ENCODE peak calls at places on chromosomes 3 and 15, in six cellular contexts. One of them, this sample, is unnamed.
A peak's percentile ranks its signal among the peaks of the same experiment; 100 is the strongest.

GRCh38 chr3:183845608-183846288 is 20.4 kb upstream of the MAP6D1 start:
- DNase-seq in HepG2: no peak
- DNase-seq in GM12878: no peak
- DNase-seq in SK-N-SH: no peak
- DNase-seq in K562: no peak
- DNase-seq in A549: no peak
- DNase-seq in this sample: peak; percentile 31

GRCh38 chr3:156507285-156507684 is 47.6 kb downstream of the SSR3 start:
- DNase-seq in A549: no peak
- DNase-seq in K562: no peak
- DNase-seq in GM12878: no peak
- DNase-seq in HepG2: no peak
- DNase-seq in SK-N-SH: no peak
- DNase-seq in this sample: peak; percentile 31

GRCh38 chr15:69755571-69756310 is 303.1 kb downstream of the RPLP1 start:
- DNase-seq in A549: no peak
- DNase-seq in GM12878: peak; percentile 93
- DNase-seq in SK-N-SH: no peak
- DNase-seq in HepG2: no peak
- DNase-seq in K562: no peak
- DNase-seq in this sample: no peak

GRCh38 chr3:141366285-141367037 is 1.8 kb upstream of the ZBTB38 start:
- DNase-seq in HepG2: peak; percentile 49
- DNase-seq in SK-N-SH: no peak
- DNase-seq in K562: peak; percentile 54
- DNase-seq in A549: peak; percentile 89
- DNase-seq in GM12878: no peak
- DNase-seq in this sample: peak; percentile 99

GRCh38 chr3:113070226-113071220 is 79.7 kb downstream of the GTPBP8 start:
- DNase-seq in K562: no peak
- DNase-seq in A549: peak; percentile 41
- DNase-seq in GM12878: no peak
- DNase-seq in SK-N-SH: no peak
- DNase-seq in HepG2: peak; percentile 12
- DNase-seq in this sample: peak; percentile 55

GRCh38 chr3:11878837-11879236 is 32.2 kb upstream of the TAMM41 start:
- DNase-seq in A549: peak; percentile 3
- DNase-seq in K562: no peak
- DNase-seq in SK-N-SH: peak; percentile 11
- DNase-seq in GM12878: no peak
- DNase-seq in HepG2: no peak
- DNase-seq in this sample: no peak

GRCh38 chr3:183824761-183825379 is 507 bp downstream of the MAP6D1 start:
- DNase-seq in GM12878: no peak
- DNase-seq in HepG2: no peak
- DNase-seq in SK-N-SH: peak; percentile 79
- DNase-seq in A549: no peak
- DNase-seq in K562: no peak
- DNase-seq in this sample: no peak

GRCh38 chr3:192364296-192364695 is 363.0 kb downstream of the FGF12 start:
- DNase-seq in A549: no peak
- DNase-seq in HepG2: no peak
- DNase-seq in SK-N-SH: no peak
- DNase-seq in GM12878: no peak
- DNase-seq in K562: no peak
- DNase-seq in this sample: no peak

GRCh38 chr15:57634290-57634689 is 42.6 kb downstream of the MYZAP start:
- DNase-seq in K562: no peak
- DNase-seq in GM12878: no peak
- DNase-seq in SK-N-SH: no peak
- DNase-seq in A549: no peak
- DNase-seq in HepG2: no peak
- DNase-seq in this sample: no peak

GRCh38 chr15:47820047-47820779 is 102.9 kb downstream of the SEMA6D start:
- DNase-seq in K562: no peak
- DNase-seq in A549: no peak
- DNase-seq in HepG2: no peak
- DNase-seq in SK-N-SH: no peak
- DNase-seq in GM12878: no peak
- DNase-seq in this sample: peak; percentile 25

GRCh38 chr3:185631108-185631507 is 45.0 kb downstream of the SENP2 start:
- DNase-seq in A549: no peak
- DNase-seq in GM12878: peak; percentile 24
- DNase-seq in K562: no peak
- DNase-seq in SK-N-SH: no peak
- DNase-seq in HepG2: no peak
- DNase-seq in this sample: no peak

GRCh38 chr15:101054116-101054515 is 135.0 kb downstream of the LRRK1 start:
- DNase-seq in HepG2: no peak
- DNase-seq in K562: no peak
- DNase-seq in SK-N-SH: no peak
- DNase-seq in GM12878: no peak
- DNase-seq in A549: no peak
- DNase-seq in this sample: no peak

GRCh38 chr3:132347095-132347494 is 29.9 kb downstream of the ACP3 start:
- DNase-seq in A549: peak; percentile 24
- DNase-seq in GM12878: no peak
- DNase-seq in HepG2: peak; percentile 9
- DNase-seq in K562: no peak
- DNase-seq in SK-N-SH: no peak
- DNase-seq in this sample: no peak

GRCh38 chr15:100986158-100986896 is 67.2 kb downstream of the LRRK1 start:
- DNase-seq in K562: no peak
- DNase-seq in GM12878: no peak
- DNase-seq in HepG2: no peak
- DNase-seq in A549: peak; percentile 23
- DNase-seq in SK-N-SH: no peak
- DNase-seq in this sample: no peak

GRCh38 chr15:67077641-67078215 is 12.3 kb downstream of the SMAD3 start:
- DNase-seq in K562: no peak
- DNase-seq in SK-N-SH: no peak
- DNase-seq in GM12878: no peak
- DNase-seq in A549: no peak
- DNase-seq in HepG2: no peak
- DNase-seq in this sample: no peak

GRCh38 chr3:65924762-65925161 is 114.0 kb downstream of the MAGI1 start:
- DNase-seq in SK-N-SH: no peak
- DNase-seq in A549: no peak
- DNase-seq in HepG2: peak; percentile 46
- DNase-seq in GM12878: no peak
- DNase-seq in K562: no peak
- DNase-seq in this sample: no peak

GRCh38 chr15:101276501-101277037 is 716 bp downstream of the SELENOS start:
- DNase-seq in A549: peak; percentile 52
- DNase-seq in K562: peak; percentile 45
- DNase-seq in HepG2: no peak
- DNase-seq in GM12878: no peak
- DNase-seq in SK-N-SH: peak; percentile 65
- DNase-seq in this sample: peak; percentile 47

GRCh38 chr3:123447749-123448502 is 964 bp downstream of the ADCY5 start:
- DNase-seq in HepG2: no peak
- DNase-seq in GM12878: no peak
- DNase-seq in A549: no peak
- DNase-seq in K562: peak; percentile 83
- DNase-seq in SK-N-SH: peak; percentile 83
- DNase-seq in this sample: no peak

GRCh38 chr3:126050626-126051025 is 33.3 kb downstream of the SLC41A3 start:
- DNase-seq in SK-N-SH: no peak
- DNase-seq in A549: no peak
- DNase-seq in GM12878: no peak
- DNase-seq in K562: no peak
- DNase-seq in HepG2: no peak
- DNase-seq in this sample: no peak

GRCh38 chr3:126544596-126545281 is 14.0 kb downstream of the C3orf22 start:
- DNase-seq in A549: no peak
- DNase-seq in SK-N-SH: peak; percentile 28
- DNase-seq in HepG2: no peak
- DNase-seq in GM12878: no peak
- DNase-seq in K562: no peak
- DNase-seq in this sample: no peak

GRCh38 chr15:84699538-84700191 is 16.3 kb downstream of the SEC11A start:
- DNase-seq in HepG2: no peak
- DNase-seq in GM12878: no peak
- DNase-seq in SK-N-SH: no peak
- DNase-seq in K562: no peak
- DNase-seq in A549: no peak
- DNase-seq in this sample: no peak

GRCh38 chr3:111112913-111113312 is 41.3 kb downstream of the NECTIN3 start:
- DNase-seq in GM12878: no peak
- DNase-seq in A549: no peak
- DNase-seq in SK-N-SH: no peak
- DNase-seq in K562: no peak
- DNase-seq in HepG2: no peak
- DNase-seq in this sample: peak; percentile 79

GRCh38 chr3:72129384-72130094 is 344.6 kb upstream of the PROK2 start:
- DNase-seq in SK-N-SH: no peak
- DNase-seq in GM12878: no peak
- DNase-seq in HepG2: no peak
- DNase-seq in K562: no peak
- DNase-seq in A549: no peak
- DNase-seq in this sample: no peak

GRCh38 chr3:102979682-102980378 is 545.0 kb downstream of the ZPLD1 start:
- DNase-seq in A549: peak; percentile 85
- DNase-seq in K562: no peak
- DNase-seq in SK-N-SH: peak; percentile 5
- DNase-seq in HepG2: no peak
- DNase-seq in GM12878: no peak
- DNase-seq in this sample: peak; percentile 84

GRCh38 chr3:37111199-37111598 is 63.2 kb downstream of the LRRFIP2 start:
- DNase-seq in K562: no peak
- DNase-seq in SK-N-SH: no peak
- DNase-seq in HepG2: no peak
- DNase-seq in A549: no peak
- DNase-seq in GM12878: no peak
- DNase-seq in this sample: no peak

GRCh38 chr3:50323614-50324199 is 1.2 kb upstream of the HYAL2 start:
- DNase-seq in SK-N-SH: no peak
- DNase-seq in HepG2: no peak
- DNase-seq in A549: no peak
- DNase-seq in K562: no peak
- DNase-seq in GM12878: no peak
- DNase-seq in this sample: no peak

GRCh38 chr15:50183112-50183794 is 1.3 kb downstream of the SLC27A2 start:
- DNase-seq in GM12878: no peak
- DNase-seq in A549: no peak
- DNase-seq in HepG2: no peak
- DNase-seq in SK-N-SH: no peak
- DNase-seq in K562: no peak
- DNase-seq in this sample: no peak

GRCh38 chr3:102530443-102531195 is 95.8 kb downstream of the ZPLD1 start:
- DNase-seq in SK-N-SH: no peak
- DNase-seq in GM12878: no peak
- DNase-seq in A549: peak; percentile 19
- DNase-seq in K562: no peak
- DNase-seq in HepG2: no peak
- DNase-seq in this sample: peak; percentile 8

GRCh38 chr15:81281925-81282895 is 41.7 kb downstream of the STARD5 start:
- DNase-seq in HepG2: no peak
- DNase-seq in K562: no peak
- DNase-seq in SK-N-SH: no peak
- DNase-seq in A549: no peak
- DNase-seq in GM12878: no peak
- DNase-seq in this sample: no peak

GRCh38 chr15:40776537-40777141 is 6.9 kb downstream of the C15orf62 start:
- DNase-seq in K562: no peak
- DNase-seq in SK-N-SH: no peak
- DNase-seq in GM12878: no peak
- DNase-seq in HepG2: no peak
- DNase-seq in A549: no peak
- DNase-seq in this sample: peak; percentile 41

GRCh38 chr3:122898298-122898697 is 103.4 kb downstream of the SLC49A4 start:
- DNase-seq in A549: no peak
- DNase-seq in K562: no peak
- DNase-seq in SK-N-SH: no peak
- DNase-seq in GM12878: no peak
- DNase-seq in HepG2: no peak
- DNase-seq in this sample: no peak

GRCh38 chr3:16338124-16338523 is 73.1 kb downstream of the OXNAD1 start:
- DNase-seq in A549: no peak
- DNase-seq in K562: no peak
- DNase-seq in HepG2: no peak
- DNase-seq in SK-N-SH: no peak
- DNase-seq in GM12878: peak; percentile 20
- DNase-seq in this sample: no peak

GRCh38 chr3:188979669-188980311 is 192.0 kb upstream of the TPRG1 start:
- DNase-seq in GM12878: no peak
- DNase-seq in HepG2: no peak
- DNase-seq in SK-N-SH: no peak
- DNase-seq in K562: no peak
- DNase-seq in A549: no peak
- DNase-seq in this sample: peak; percentile 25

GRCh38 chr3:10772230-10773161 is 43.5 kb upstream of the SLC6A11 start:
- DNase-seq in HepG2: peak; percentile 52
- DNase-seq in A549: peak; percentile 43
- DNase-seq in SK-N-SH: peak; percentile 58
- DNase-seq in GM12878: no peak
- DNase-seq in K562: peak; percentile 22
- DNase-seq in this sample: no peak
- TF ChIP-seq SMC3 in HepG2: peak; percentile 78
- TF ChIP-seq SMC3 in A549: peak; percentile 46
- TF ChIP-seq SMC3 in SK-N-SH: no peak
- TF ChIP-seq SMC3 in GM12878: no peak
- TF ChIP-seq SMC3 in K562: no peak
- TF ChIP-seq SMC3 in this sample: no peak

DNA sequence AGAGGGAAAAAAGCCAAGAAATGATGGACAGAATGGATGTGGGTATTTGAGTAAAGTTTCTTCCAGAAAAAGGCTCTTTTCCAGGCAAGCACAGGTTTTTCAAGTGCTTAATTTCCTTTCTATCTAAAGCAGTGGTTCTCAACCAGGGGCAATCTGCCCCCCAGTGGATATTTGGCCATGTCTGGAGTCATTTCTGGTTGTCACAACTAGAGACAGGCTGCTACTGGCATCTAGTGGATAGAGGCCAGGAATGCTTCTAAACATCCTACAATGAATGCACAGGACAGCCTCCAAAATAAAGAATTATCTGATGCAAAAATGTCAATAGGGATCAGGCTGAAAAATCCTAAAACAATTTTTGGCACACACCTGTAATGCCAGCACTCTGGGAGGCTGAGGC is 23.9 kb downstream of the SEC22C start:
- DNase-seq in HepG2: peak; percentile 13
- DNase-seq in SK-N-SH: no peak
- DNase-seq in GM12878: no peak
- DNase-seq in K562: no peak
- DNase-seq in A549: no peak
- DNase-seq in this sample: no peak
- TF ChIP-seq SMC3 in HepG2: no peak
- TF ChIP-seq SMC3 in SK-N-SH: no peak
- TF ChIP-seq SMC3 in GM12878: no peak
- TF ChIP-seq SMC3 in K562: no peak
- TF ChIP-seq SMC3 in A549: no peak
- TF ChIP-seq SMC3 in this sample: no peak

GRCh38 chr15:91605576-91605975 is 247.9 kb upstream of the SLCO3A1 start:
- DNase-seq in GM12878: no peak
- DNase-seq in A549: no peak
- DNase-seq in HepG2: no peak
- DNase-seq in K562: no peak
- DNase-seq in SK-N-SH: no peak
- DNase-seq in this sample: no peak
- TF ChIP-seq SMC3 in GM12878: no peak
- TF ChIP-seq SMC3 in A549: no peak
- TF ChIP-seq SMC3 in HepG2: no peak
- TF ChIP-seq SMC3 in K562: no peak
- TF ChIP-seq SMC3 in SK-N-SH: no peak
- TF ChIP-seq SMC3 in this sample: no peak

GRCh38 chr3:44065741-44066140 is 175.9 kb upstream of the TOPAZ1 start:
- DNase-seq in A549: no peak
- DNase-seq in K562: no peak
- DNase-seq in GM12878: no peak
- DNase-seq in HepG2: no peak
- DNase-seq in SK-N-SH: peak; percentile 63
- DNase-seq in this sample: no peak
- TF ChIP-seq SMC3 in A549: no peak
- TF ChIP-seq SMC3 in K562: no peak
- TF ChIP-seq SMC3 in GM12878: no peak
- TF ChIP-seq SMC3 in HepG2: no peak
- TF ChIP-seq SMC3 in SK-N-SH: peak; percentile 13
- TF ChIP-seq SMC3 in this sample: no peak